ENCODE peak calls at places on chromosomes 2 and 18, in seven cellular contexts. E is retina, K is HTR-8/SVneo, D is fibroblast of pulmonary artery, O is EL, M is colonic mucosa, G is cerebellum. X is an unnamed sample.

GRCh38 chr2:189276277-189276676 is 96.7 kb upstream of the COL5A2 start:
- DNase-seq in K (peak; percentile 45), D (peak; percentile 96), O (peak; percentile 93), M (no peak), E (no peak), G (no peak), X (peak; percentile 80)

GRCh38 chr2:241019441-241020139 is 21.2 kb downstream of the SNED1 start:
- DNase-seq in O (no peak), G (no peak), D (no peak), E (peak; percentile 43), K (no peak), M (no peak), X (no peak)

GRCh38 chr2:219230201-219230540 is 565 bp downstream of the ANKZF1 start:
- DNase-seq in K (no peak), D (peak; percentile 50), G (no peak), E (no peak), M (peak; percentile 74), O (peak; percentile 72), X (peak; percentile 70)

GRCh38 chr2:44740678-44741077 is 200.8 kb upstream of the SIX3 start:
- DNase-seq in M (peak; percentile 47), D (no peak), O (no peak), G (no peak), E (no peak), K (no peak), X (no peak)

GRCh38 chr18:79644666-79645057 is 34.9 kb upstream of the CTDP1 start:
- DNase-seq in D (peak; percentile 23), K (no peak), E (no peak), O (peak; percentile 8), G (no peak), M (no peak), X (no peak)

GRCh38 chr2:150165988-150166965 is 321.2 kb downstream of the RND3 start:
- DNase-seq in O (no peak), G (no peak), K (no peak), E (no peak), M (no peak), D (no peak), X (no peak)

GRCh38 chr2:241002275-241003046 is 4.0 kb downstream of the SNED1 start:
- DNase-seq in G (no peak), O (no peak), D (no peak), K (no peak), M (peak; percentile 16), E (no peak), X (no peak)

GRCh38 chr2:205139822-205140612 is 542.3 kb upstream of the NRP2 start:
- DNase-seq in O (no peak), G (no peak), E (peak; percentile 21), M (no peak), D (no peak), K (no peak), X (no peak)

GRCh38 chr2:72605836-72606442 is 219.9 kb downstream of the EXOC6B start:
- DNase-seq in E (no peak), K (peak; percentile 31), D (peak; percentile 48), O (peak; percentile 7), M (no peak), G (peak; percentile 16), X (peak; percentile 44)

GRCh38 chr2:168773719-168774521 is 28.5 kb upstream of the NOSTRIN start:
- DNase-seq in M (peak; percentile 76), O (peak; percentile 66), K (no peak), G (no peak), E (peak; percentile 9), D (peak; percentile 82), X (peak; percentile 53)

GRCh38 chr18:9694952-9695495 is 13.1 kb upstream of the RAB31 start:
- DNase-seq in E (no peak), D (no peak), M (no peak), O (no peak), G (no peak), K (no peak), X (no peak)

GRCh38 chr18:10081477-10081876 is 167.7 kb downstream of the VAPA start:
- DNase-seq in D (no peak), G (no peak), K (no peak), O (no peak), E (no peak), M (no peak), X (no peak)

X was measured in RKO.